ENCODE peak calls at places on chromosomes 12 and 14, in four cellular contexts. N, I, Z and H are unnamed samples.

GRCh38 chr12:27969011-27969900 is 3.3 kb downstream of the PTHLH start:
- DNase-seq in N (no peak), I (no peak), Z (no peak), H (no peak)

GRCh38 chr14:83207550-83207949 is 1673.9 kb upstream of the SEL1L start:
- DNase-seq in Z (no peak), I (no peak), N (no peak), H (no peak)

GRCh38 chr12:89516633-89517032 is 8.0 kb downstream of the GALNT4 start:
- DNase-seq in N (no peak), I (no peak), Z (no peak), H (no peak)

GRCh38 chr12:105228494-105228893 is 7.5 kb downstream of the APPL2 start:
- DNase-seq in N (no peak), Z (no peak), I (no peak), H (no peak)

GRCh38 chr12:88298761-88299242 is 156.7 kb downstream of the TMTC3 start:
- DNase-seq in N (peak), I (no peak), Z (no peak), H (peak)

GRCh38 chr14:50874842-50875241 is 3.0 kb downstream of the ABHD12B start:
- DNase-seq in I (no peak), N (no peak), Z (peak), H (no peak)

GRCh38 chr12:26113194-26113654 is 11.6 kb downstream of the BHLHE41 start:
- DNase-seq in N (no peak), Z (no peak), I (no peak), H (no peak)

GRCh38 chr12:13713746-13714400 is 267.5 kb downstream of the GRIN2B start:
- DNase-seq in N (no peak), I (no peak), Z (no peak), H (no peak)

GRCh38 chr14:93788557-93789365 is 476 bp upstream of the PRIMA1 start:
- DNase-seq in N (no peak), I (peak), Z (no peak), H (no peak)

GRCh38 chr12:107282628-107283027 is 189.3 kb upstream of the CRY1 start:
- DNase-seq in N (no peak), I (no peak), Z (no peak), H (peak)

GRCh38 chr12:41190360-41190759 is 2.2 kb downstream of the PDZRN4 start:
- DNase-seq in I (no peak), N (no peak), Z (peak), H (peak)

GRCh38 chr12:67593041-67593870 is 55.3 kb upstream of the DYRK2 start:
- DNase-seq in Z (no peak), I (no peak), N (no peak), H (peak)

GRCh38 chr12:131671871-131672270 is 39.0 kb upstream of the SFSWAP start:
- DNase-seq in Z (no peak), I (no peak), N (no peak), H (no peak)

GRCh38 chr12:121005346-121005815 is 10.9 kb downstream of the C12orf43 start:
- DNase-seq in I (peak), N (no peak), Z (peak), H (peak)

GRCh38 chr14:64541261-64541970 is 875 bp downstream of the HSPA2 start:
- DNase-seq in I (no peak), Z (no peak), N (no peak), H (peak)

GRCh38 chr14:85531594-85532391 is 1.8 kb downstream of the FLRT2 start:
- DNase-seq in N (no peak), I (peak), Z (no peak), H (no peak)

DNA sequence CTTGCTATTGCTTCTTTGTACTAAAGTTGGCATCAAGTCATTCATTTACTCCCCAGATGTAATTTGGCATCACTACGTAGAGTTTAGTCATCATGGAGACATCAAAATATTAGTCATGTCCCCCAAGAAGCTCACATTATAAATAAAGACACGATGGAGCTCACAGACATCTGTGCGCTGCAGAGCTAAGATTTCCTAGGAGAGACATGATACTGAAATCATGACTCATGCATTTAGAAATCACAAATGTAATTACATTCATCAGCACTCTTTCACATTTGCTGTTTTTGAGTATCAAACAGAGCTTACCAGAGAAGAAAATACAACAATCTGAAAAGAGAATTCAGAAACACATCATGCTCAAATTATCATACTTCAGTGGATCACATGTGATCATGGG is 169.8 kb downstream of the LRIG3 start:
- DNase-seq in Z (no peak), N (no peak), I (no peak), H (no peak)
- H2AFZ ChIP-seq in Z (no peak), N (no peak), I (no peak), H (no peak)

GRCh38 chr14:98249476-98249875 is 1022.5 kb downstream of the BCL11B start:
- DNase-seq in I (no peak), N (no peak), Z (no peak), H (no peak)
- H2AFZ ChIP-seq in I (no peak), N (no peak), Z (no peak), H (no peak)

DNA sequence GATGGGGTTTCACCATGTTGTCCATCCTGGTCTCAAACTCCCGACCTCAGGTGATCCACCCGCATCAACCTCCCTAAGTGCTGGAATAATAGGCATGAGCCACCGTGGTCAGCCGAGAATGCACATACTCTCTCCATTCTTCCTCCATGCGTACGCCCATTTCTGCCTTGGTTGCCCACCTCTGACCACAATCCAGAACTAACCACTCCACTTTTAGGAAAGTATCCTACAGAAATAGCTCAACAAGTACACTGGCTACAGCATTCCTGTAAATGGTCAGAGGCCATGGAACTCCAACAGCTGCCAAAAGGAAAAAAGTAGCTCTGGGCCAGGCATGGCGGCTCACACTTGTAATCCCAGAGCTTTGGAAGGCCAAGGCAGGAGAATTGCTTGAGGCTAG is 60.7 kb downstream of the IRF2BPL start:
- DNase-seq in I (no peak), N (no peak), Z (no peak), H (peak)
- H2AFZ ChIP-seq in I (no peak), N (no peak), Z (no peak), H (no peak)

DNA sequence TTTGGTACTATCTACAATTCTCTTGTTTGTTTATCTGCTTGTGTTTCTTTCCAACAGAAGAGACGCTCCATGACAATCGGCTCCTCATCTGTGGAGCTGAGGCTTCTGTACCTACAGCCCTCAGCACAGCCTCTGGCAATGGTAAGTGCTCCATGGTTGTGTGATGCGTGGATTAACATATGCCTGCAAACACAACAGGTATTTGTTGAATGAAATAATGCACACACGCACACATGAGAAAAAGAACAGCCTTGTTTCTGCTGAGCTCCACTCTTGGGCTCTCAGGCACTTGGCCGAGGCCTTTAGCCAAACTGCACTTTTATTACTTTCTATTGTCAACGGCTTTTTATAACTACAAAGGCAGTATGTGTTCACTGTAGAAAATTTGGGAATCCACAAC is 120.4 kb upstream of the TMCC3 start:
- DNase-seq in Z (no peak), I (no peak), N (no peak), H (no peak)
- H2AFZ ChIP-seq in Z (no peak), I (no peak), N (no peak), H (no peak)

GRCh38 chr14:43105305-43105704 is 1401.8 kb downstream of the FSCB start:
- DNase-seq in I (no peak), N (no peak), Z (no peak), H (no peak)
- H2AFZ ChIP-seq in I (no peak), N (no peak), Z (no peak), H (no peak)

GRCh38 chr14:21279783-21280182 is at the start of gene RPGRIP1:
- DNase-seq in I (no peak), Z (no peak), N (no peak), H (no peak)
- H2AFZ ChIP-seq in I (no peak), Z (no peak), N (no peak), H (no peak)

DNA sequence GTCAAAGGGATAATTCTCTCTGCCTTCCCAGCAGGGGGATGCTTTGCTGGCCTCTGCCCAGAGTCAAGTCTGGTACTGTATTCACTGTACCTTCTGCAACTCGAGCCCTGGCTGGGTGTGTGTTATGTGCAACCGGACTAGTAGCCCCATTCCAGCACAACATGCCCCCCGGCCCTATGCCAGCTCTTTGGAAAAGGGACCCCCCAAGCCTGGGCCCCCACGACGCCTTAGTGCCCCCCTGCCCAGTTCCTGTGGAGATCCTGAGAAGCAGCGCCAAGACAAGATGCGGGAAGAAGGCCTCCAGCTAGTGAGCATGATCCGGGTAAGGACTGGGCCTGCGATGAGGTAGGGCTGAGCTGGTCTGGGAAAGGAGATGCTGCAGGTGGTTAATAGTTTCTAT is 3.3 kb downstream of the RNF31 start:
- DNase-seq in Z (no peak), N (no peak), I (no peak), H (no peak)
- H2AFZ ChIP-seq in Z (no peak), N (no peak), I (no peak), H (no peak)

DNA sequence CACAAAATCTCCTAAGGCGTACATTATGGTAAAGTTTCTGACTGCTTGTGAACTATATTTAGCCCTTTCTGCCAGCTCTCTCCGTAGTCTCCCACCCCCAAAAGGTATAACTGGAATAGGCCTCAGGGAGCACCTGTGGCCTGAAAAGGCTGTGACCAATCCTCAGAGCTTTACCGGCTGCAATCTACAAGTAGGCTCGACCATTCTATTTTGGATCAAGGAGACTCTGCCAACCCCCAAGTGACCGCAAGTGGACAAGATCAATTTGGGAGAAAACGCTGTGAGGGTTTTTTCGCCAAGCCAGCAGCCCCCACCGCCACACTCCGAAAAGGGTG is 1.2 kb downstream of the PPTC7 start:
- DNase-seq in I (no peak), Z (no peak), N (no peak), H (no peak)
- H2AFZ ChIP-seq in I (peak), Z (no peak), N (no peak), H (no peak)

GRCh38 chr14:100879194-100879593 is 24.3 kb downstream of the RTL1 start:
- DNase-seq in Z (no peak), N (no peak), I (no peak), H (no peak)

GRCh38 chr14:100875861-100876590 is 27.5 kb downstream of the RTL1 start:
- DNase-seq in Z (no peak), I (no peak), N (no peak), H (no peak)

GRCh38 chr14:100879782-100880181 is 23.7 kb downstream of the RTL1 start:
- DNase-seq in N (no peak), I (no peak), Z (no peak), H (no peak)

GRCh38 chr14:100880271-100881101 is 23.0 kb downstream of the RTL1 start:
- DNase-seq in N (no peak), I (no peak), Z (no peak), H (no peak)

GRCh38 chr14:100878271-100879146 is 25.0 kb downstream of the RTL1 start:
- DNase-seq in I (no peak), Z (no peak), N (no peak), H (no peak)
- H2AFZ ChIP-seq in I (no peak), Z (no peak), N (no peak), H (no peak)